ENCODE peak calls at places on chromosome 13, in four cellular contexts. J is H1, Y is IMR-90, F is K562. P is an unnamed sample.

GRCh38 chr13:104648291-104648690 is 1582.1 kb upstream of the SLC10A2 start:
- DNase-seq in J (no peak), Y (no peak), F (no peak), P (no peak)

GRCh38 chr13:36088001-36088400 is 43.2 kb downstream of the DCLK1 start:
- DNase-seq in F (no peak), Y (no peak), J (no peak), P (no peak)

GRCh38 chr13:24106429-24106828 is 54.1 kb upstream of the SPATA13 start:
- DNase-seq in F (no peak), J (no peak), Y (no peak), P (no peak)

GRCh38 chr13:112893570-112894422 is 75.2 kb upstream of the MCF2L start:
- DNase-seq in F (peak; percentile 84), J (peak; percentile 80), Y (peak; percentile 21), P (no peak)

GRCh38 chr13:36057041-36057440 is 74.1 kb downstream of the DCLK1 start:
- DNase-seq in F (no peak), J (no peak), Y (no peak), P (no peak)

GRCh38 chr13:105778196-105778595 is 757.3 kb downstream of the EFNB2 start:
- DNase-seq in Y (peak; percentile 35), F (no peak), J (no peak), P (no peak)

GRCh38 chr13:52405767-52406494 is at the start of gene THSD1:
- DNase-seq in J (peak; percentile 65), Y (peak; percentile 41), F (no peak), P (no peak)

GRCh38 chr13:52348081-52348480 is 57.9 kb downstream of the THSD1 start:
- DNase-seq in Y (peak; percentile 88), J (no peak), F (no peak), P (no peak)

GRCh38 chr13:90272356-90272755 is 1075.1 kb upstream of the MIR17HG start:
- DNase-seq in J (no peak), Y (no peak), F (no peak), P (no peak)

GRCh38 chr13:84896128-84896527 is 903.1 kb downstream of the SLITRK6 start:
- DNase-seq in Y (peak; percentile 61), F (peak; percentile 3), J (peak; percentile 53), P (peak; percentile 1)

GRCh38 chr13:98954313-98954712 is 23.6 kb downstream of the DOCK9 start:
- DNase-seq in Y (no peak), J (peak; percentile 47), F (no peak), P (no peak)

GRCh38 chr13:98985591-98985990 is 7.7 kb upstream of the DOCK9 start:
- DNase-seq in Y (no peak), F (no peak), J (no peak), P (no peak)

GRCh38 chr13:74129500-74130144 is 4.6 kb downstream of the KLF12 start:
- DNase-seq in Y (no peak), J (no peak), F (no peak), P (no peak)

GRCh38 chr13:66714795-66715194 is 515.3 kb downstream of the PCDH9 start:
- DNase-seq in F (no peak), J (no peak), Y (no peak), P (no peak)

GRCh38 chr13:31172001-31172400 is 10.3 kb upstream of the HSPH1 start:
- DNase-seq in Y (peak; percentile 44), J (no peak), F (no peak), P (no peak)

GRCh38 chr13:110012102-110012739 is 225.8 kb upstream of the IRS2 start:
- DNase-seq in J (no peak), Y (peak; percentile 97), F (no peak), P (no peak)

GRCh38 chr13:45300190-45300985 is 40.6 kb downstream of the TPT1 start:
- DNase-seq in F (no peak), J (no peak), Y (no peak), P (no peak)

GRCh38 chr13:112885782-112886268 is 83.2 kb upstream of the MCF2L start:
- DNase-seq in Y (peak; percentile 87), F (peak; percentile 55), J (peak; percentile 84), P (no peak)

GRCh38 chr13:63696055-63696454 is 2280.4 kb upstream of the PCDH20 start:
- DNase-seq in J (no peak), F (no peak), Y (peak; percentile 93), P (no peak)

GRCh38 chr13:113017506-113018215 is 48.6 kb downstream of the MCF2L start:
- DNase-seq in Y (no peak), J (no peak), F (no peak), P (no peak)

GRCh38 chr13:23567792-23568480 is 2.3 kb upstream of the TNFRSF19 start:
- DNase-seq in F (no peak), Y (no peak), J (no peak), P (no peak)

GRCh38 chr13:95002126-95002525 is 289.8 kb upstream of the SOX21 start:
- DNase-seq in J (no peak), F (no peak), Y (no peak), P (no peak)

GRCh38 chr13:20411638-20412342 is 113.9 kb downstream of the CRYL1 start:
- DNase-seq in Y (no peak), F (no peak), J (no peak), P (peak; percentile 75)

GRCh38 chr13:108360139-108360538 is 90.6 kb downstream of the TNFSF13B start:
- DNase-seq in J (no peak), F (no peak), Y (no peak), P (no peak)

GRCh38 chr13:66312312-66313087 is 917.6 kb downstream of the PCDH9 start:
- DNase-seq in Y (peak; percentile 80), J (no peak), F (no peak), P (no peak)

GRCh38 chr13:113075711-113076110 is 29.9 kb upstream of the F7 start:
- DNase-seq in F (no peak), Y (no peak), J (no peak), P (no peak)

GRCh38 chr13:20796791-20797513 is 23.2 kb upstream of the EEF1AKMT1 start:
- DNase-seq in J (no peak), F (no peak), Y (peak; percentile 39), P (no peak)

GRCh38 chr13:21171420-21171819 is 4.9 kb downstream of the SKA3 start:
- DNase-seq in F (no peak), J (no peak), Y (no peak), P (no peak)

GRCh38 chr13:73429691-73430090 is 370.9 kb downstream of the KLF5 start:
- DNase-seq in J (no peak), F (no peak), Y (peak; percentile 33), P (no peak)

GRCh38 chr13:109610517-109610916 is 175.9 kb downstream of the IRS2 start:
- DNase-seq in J (peak; percentile 59), Y (no peak), F (peak; percentile 12), P (no peak)

GRCh38 chr13:20814224-20814910 is 40.6 kb upstream of the EEF1AKMT1 start:
- DNase-seq in Y (peak; percentile 96), J (no peak), F (no peak), P (no peak)

GRCh38 chr13:42658019-42658418 is 84.1 kb downstream of the TNFSF11 start:
- DNase-seq in F (no peak), J (no peak), Y (no peak), P (no peak)

GRCh38 chr13:28716511-28716910 is 2.3 kb downstream of the SLC46A3 start:
- DNase-seq in J (no peak), Y (peak; percentile 83), F (no peak), P (no peak)

DNA sequence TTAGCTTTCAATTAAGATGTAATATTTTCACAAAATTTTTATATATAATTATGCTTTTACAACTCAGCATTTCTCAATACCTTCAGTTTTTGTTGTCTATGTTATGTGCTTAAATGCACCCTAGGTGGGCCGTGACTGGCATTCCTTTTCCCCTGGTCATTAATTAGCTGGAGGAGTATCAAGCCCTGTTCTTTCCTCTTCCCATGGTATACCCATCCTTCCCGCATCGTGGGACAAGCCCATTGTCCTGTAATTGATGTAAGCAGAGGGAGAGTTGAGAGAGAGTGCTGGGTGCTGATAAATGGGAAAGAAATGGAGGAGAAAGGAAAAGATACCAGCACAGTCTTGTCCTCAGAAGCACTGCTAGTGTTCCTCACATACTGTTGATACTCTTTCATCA is 591.7 kb downstream of the GPC6 start:
- DNase-seq in F (no peak), Y (no peak), J (no peak), P (no peak)
- TF ChIP-seq CHD1 in F (no peak), Y (no peak), J (no peak), P (no peak)

GRCh38 chr13:111215081-111216047 is 100.3 kb downstream of the ARHGEF7 start:
- DNase-seq in J (no peak), F (no peak), Y (no peak), P (no peak)

GRCh38 chr13:111217661-111218060 is 102.6 kb downstream of the ARHGEF7 start:
- DNase-seq in F (no peak), J (no peak), Y (no peak), P (no peak)

GRCh38 chr13:111213964-111214726 is 99.0 kb downstream of the ARHGEF7 start:
- DNase-seq in J (no peak), F (no peak), Y (no peak), P (no peak)

GRCh38 chr13:111219306-111219705 is 101.1 kb upstream of the TEX29 start:
- DNase-seq in J (no peak), Y (peak; percentile 88), F (no peak), P (no peak)

DNA sequence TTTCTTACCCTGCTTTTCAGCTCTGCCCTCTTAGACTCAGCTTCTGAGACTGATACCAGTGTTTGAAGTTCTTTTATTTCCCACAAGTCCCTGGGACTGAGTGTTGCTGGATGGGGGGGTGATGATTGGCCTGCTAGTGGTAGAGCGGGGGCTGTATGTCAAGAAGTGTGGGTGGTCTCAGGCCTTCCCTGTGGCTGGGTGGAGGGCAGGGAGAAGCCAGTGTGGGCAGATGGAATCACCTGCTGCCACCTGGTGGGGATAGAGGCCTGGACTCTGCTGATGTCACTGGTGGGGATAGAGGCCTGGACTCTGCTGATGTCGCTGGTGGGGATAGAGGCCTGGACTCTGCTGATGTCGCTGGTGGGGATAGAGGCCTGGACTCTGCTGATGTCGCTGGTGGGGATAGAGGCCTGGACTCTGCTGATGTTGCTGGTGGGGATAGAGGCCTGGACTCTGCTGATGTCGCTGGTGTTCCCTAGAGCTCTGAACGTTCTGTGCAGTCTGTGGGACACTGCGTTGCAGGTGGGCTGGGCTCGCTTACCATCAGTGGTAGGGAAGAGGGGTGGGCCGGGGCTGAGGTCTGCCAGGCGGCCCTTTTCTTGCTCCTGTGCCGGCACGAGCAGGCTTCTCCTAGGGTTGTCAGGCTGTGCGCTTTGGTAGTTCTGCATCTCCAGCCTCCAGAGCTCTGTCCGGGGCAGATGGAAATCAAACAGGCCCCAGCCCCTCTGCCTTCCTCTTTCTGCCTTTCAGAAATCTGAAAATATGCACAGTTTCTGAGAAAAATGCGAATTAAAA is 101.3 kb downstream of the ARHGEF7 start:
- DNase-seq in F (no peak), J (peak; percentile 72), Y (peak; percentile 27), P (no peak)
- TF ChIP-seq CHD1 in F (no peak), J (no peak), Y (no peak), P (no peak)

GRCh38 chr13:32299893-32300292 is 15.3 kb downstream of the ZAR1L start:
- DNase-seq in F (no peak), J (no peak), Y (no peak), P (no peak)
- TF ChIP-seq CHD1 in F (no peak), J (no peak), Y (no peak), P (no peak)

DNA sequence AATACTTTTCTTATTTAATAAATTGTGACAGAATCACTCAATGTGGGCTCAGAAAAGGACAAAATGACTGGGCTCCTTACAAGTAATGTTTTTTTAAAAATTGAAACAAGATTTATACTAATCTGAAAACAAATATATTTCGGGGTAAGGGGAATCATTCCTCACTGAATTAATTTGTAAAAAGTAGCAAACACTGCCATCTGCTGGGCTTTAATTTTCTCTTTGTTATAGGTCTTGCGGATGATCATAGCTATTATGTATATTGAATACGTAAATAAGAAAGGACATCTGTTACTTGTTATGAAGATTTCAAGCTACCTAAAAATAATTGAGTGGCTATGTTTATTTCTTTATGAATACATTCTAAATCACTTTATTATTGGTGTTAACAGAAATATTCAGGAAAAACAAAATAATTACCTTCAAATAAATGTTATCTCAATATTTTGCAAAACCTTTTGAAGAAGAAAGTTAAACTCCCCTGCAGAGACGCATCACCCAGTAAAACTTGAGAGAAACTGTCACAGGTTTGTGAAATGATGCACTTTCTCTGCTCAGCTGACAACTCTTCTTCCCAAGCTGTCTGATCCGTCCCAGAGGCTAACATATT is 17.8 kb upstream of the ENOX1 start:
- DNase-seq in F (no peak), J (no peak), Y (peak; percentile 78), P (peak; percentile 13)
- TF ChIP-seq CHD1 in F (no peak), J (no peak), Y (no peak), P (no peak)